ENCODE peak calls at places on chromosomes 7 and 10, in seven cellular contexts. One of them, this sample, is unnamed. For H3K4me1, the result is how much of the 10 kb centered on the place peaks cover.

GRCh38 chr7:15832996-15833395 is 146.5 kb upstream of the MEOX2 start:
- DNase-seq in body of pancreas: no peak
- DNase-seq in gastrocnemius medialis: peak
- DNase-seq in HCT116: no peak
- DNase-seq in IMR-90: no peak
- DNase-seq in A549: no peak
- DNase-seq in suprapubic skin: no peak
- DNase-seq in this sample: peak

GRCh38 chr7:43815373-43815772 is 53.9 kb downstream of the MRPS24 start:
- DNase-seq in gastrocnemius medialis: no peak
- DNase-seq in HCT116: no peak
- DNase-seq in IMR-90: no peak
- DNase-seq in body of pancreas: no peak
- DNase-seq in suprapubic skin: no peak
- DNase-seq in A549: no peak
- DNase-seq in this sample: no peak

GRCh38 chr10:130623680-130624271 is 487.6 kb downstream of the GLRX3 start:
- DNase-seq in gastrocnemius medialis: no peak
- DNase-seq in body of pancreas: no peak
- DNase-seq in IMR-90: no peak
- DNase-seq in HCT116: no peak
- DNase-seq in A549: no peak
- DNase-seq in suprapubic skin: no peak
- DNase-seq in this sample: no peak

GRCh38 chr10:89158446-89158845 is 48.7 kb downstream of the CH25H start:
- DNase-seq in IMR-90: peak
- DNase-seq in A549: no peak
- DNase-seq in HCT116: no peak
- DNase-seq in suprapubic skin: no peak
- DNase-seq in body of pancreas: no peak
- DNase-seq in gastrocnemius medialis: no peak
- DNase-seq in this sample: no peak

GRCh38 chr10:49736564-49737113 is 25.5 kb downstream of the OGDHL start:
- DNase-seq in suprapubic skin: peak
- DNase-seq in HCT116: no peak
- DNase-seq in gastrocnemius medialis: no peak
- DNase-seq in A549: no peak
- DNase-seq in body of pancreas: no peak
- DNase-seq in IMR-90: no peak
- DNase-seq in this sample: no peak

GRCh38 chr7:129835436-129836020 is 117.2 kb downstream of the UBE2H start:
- DNase-seq in gastrocnemius medialis: no peak
- DNase-seq in body of pancreas: no peak
- DNase-seq in suprapubic skin: no peak
- DNase-seq in HCT116: no peak
- DNase-seq in A549: no peak
- DNase-seq in IMR-90: no peak
- DNase-seq in this sample: no peak

GRCh38 chr7:138816650-138817049 is 18.7 kb upstream of the ATP6V0A4 start:
- DNase-seq in A549: no peak
- DNase-seq in gastrocnemius medialis: no peak
- DNase-seq in body of pancreas: no peak
- DNase-seq in suprapubic skin: no peak
- DNase-seq in IMR-90: no peak
- DNase-seq in HCT116: no peak
- DNase-seq in this sample: no peak

GRCh38 chr7:45985902-45986301 is 64.8 kb upstream of the IGFBP3 start:
- DNase-seq in A549: no peak
- DNase-seq in suprapubic skin: peak
- DNase-seq in IMR-90: peak
- DNase-seq in HCT116: no peak
- DNase-seq in gastrocnemius medialis: no peak
- DNase-seq in body of pancreas: no peak
- DNase-seq in this sample: no peak

GRCh38 chr7:75985518-75986146 is 8.8 kb downstream of the TMEM120A start:
- DNase-seq in A549: no peak
- DNase-seq in HCT116: no peak
- DNase-seq in suprapubic skin: no peak
- DNase-seq in body of pancreas: no peak
- DNase-seq in gastrocnemius medialis: peak
- DNase-seq in IMR-90: no peak
- DNase-seq in this sample: peak

GRCh38 chr7:75989084-75989725 is 5.2 kb downstream of the TMEM120A start:
- DNase-seq in gastrocnemius medialis: peak
- DNase-seq in HCT116: no peak
- DNase-seq in IMR-90: no peak
- DNase-seq in A549: no peak
- DNase-seq in body of pancreas: peak
- DNase-seq in suprapubic skin: no peak
- DNase-seq in this sample: peak

GRCh38 chr7:75987805-75988630 is 6.4 kb downstream of the TMEM120A start:
- DNase-seq in IMR-90: no peak
- DNase-seq in body of pancreas: no peak
- DNase-seq in A549: no peak
- DNase-seq in suprapubic skin: no peak
- DNase-seq in HCT116: no peak
- DNase-seq in gastrocnemius medialis: peak
- DNase-seq in this sample: no peak

GRCh38 chr7:75986147-75986781 is 8.1 kb downstream of the TMEM120A start:
- DNase-seq in suprapubic skin: no peak
- DNase-seq in IMR-90: no peak
- DNase-seq in gastrocnemius medialis: peak
- DNase-seq in HCT116: no peak
- DNase-seq in A549: no peak
- DNase-seq in body of pancreas: no peak
- DNase-seq in this sample: peak

DNA sequence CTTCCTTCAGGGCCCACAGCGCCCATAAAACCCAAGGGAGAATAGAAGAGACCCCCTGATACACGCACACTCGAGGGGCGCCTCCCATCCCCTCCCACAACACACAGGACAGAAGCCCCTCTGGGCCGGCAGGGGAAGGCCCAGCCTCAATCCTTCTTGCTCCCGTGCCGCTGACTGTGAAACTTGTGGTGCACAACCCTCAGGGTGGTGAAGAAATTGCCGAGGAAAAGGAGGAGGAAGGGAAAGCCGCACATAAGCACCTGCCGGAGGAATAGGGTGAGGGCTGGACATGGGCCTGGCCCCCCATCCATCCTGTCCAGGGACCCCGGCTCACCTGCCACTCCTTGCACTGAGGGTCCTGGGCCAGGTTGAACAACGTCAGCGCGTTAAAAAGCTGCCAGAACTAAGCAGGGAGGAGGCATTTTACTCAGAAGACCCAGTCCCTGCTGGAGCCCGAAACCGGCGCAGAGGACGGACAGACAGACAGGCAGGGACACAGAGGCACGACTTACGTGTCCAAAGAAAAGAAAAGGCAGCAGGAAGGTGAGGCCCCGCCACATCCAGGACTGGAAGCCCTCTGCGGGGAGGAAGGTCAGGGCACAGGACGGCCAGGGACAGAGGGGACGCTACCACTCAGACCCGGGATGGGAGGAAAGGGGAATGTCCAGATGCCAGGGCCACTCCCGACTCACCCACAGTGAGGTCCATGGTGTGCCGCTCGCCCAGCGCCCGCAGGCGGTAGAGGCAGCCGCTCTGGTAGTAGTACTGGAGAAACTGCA is 7.2 kb downstream of the TMEM120A start:
- DNase-seq in HCT116: no peak
- DNase-seq in IMR-90: no peak
- DNase-seq in A549: no peak
- DNase-seq in suprapubic skin: no peak
- DNase-seq in body of pancreas: no peak
- DNase-seq in gastrocnemius medialis: peak
- DNase-seq in this sample: peak
- TF ChIP-seq POLR2A in HCT116: no peak
- TF ChIP-seq POLR2A in IMR-90: no peak
- TF ChIP-seq POLR2A in A549: no peak
- TF ChIP-seq POLR2A in suprapubic skin: no peak
- TF ChIP-seq POLR2A in body of pancreas: no peak
- TF ChIP-seq POLR2A in gastrocnemius medialis: no peak
- TF ChIP-seq POLR2A in this sample: no peak

DNA sequence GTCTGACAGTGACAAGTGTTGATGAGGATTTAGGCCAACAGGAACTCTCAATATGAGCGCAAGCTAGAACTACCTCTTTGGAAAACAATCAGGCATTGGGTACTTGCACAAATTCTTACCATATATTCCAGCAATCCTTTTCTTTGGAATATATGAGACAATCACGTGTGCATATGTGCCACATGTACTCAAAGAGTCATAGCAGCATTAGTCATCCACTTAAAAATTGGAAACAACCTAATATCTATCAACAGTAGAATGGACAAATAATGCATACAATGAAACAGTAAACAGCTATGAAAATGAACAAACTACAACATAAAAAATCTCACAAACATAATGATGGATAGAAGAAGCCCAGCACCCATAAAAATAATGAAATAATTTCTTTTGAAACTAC is 179.7 kb downstream of the GLI3 start:
- DNase-seq in A549: no peak
- DNase-seq in HCT116: no peak
- DNase-seq in body of pancreas: no peak
- DNase-seq in suprapubic skin: no peak
- DNase-seq in IMR-90: no peak
- DNase-seq in gastrocnemius medialis: no peak
- DNase-seq in this sample: no peak
- H3K4me1 ChIP-seq in A549: under half
- H3K4me1 ChIP-seq in HCT116: under half
- H3K4me1 ChIP-seq in body of pancreas: under half
- H3K4me1 ChIP-seq in suprapubic skin: under half
- H3K4me1 ChIP-seq in IMR-90: under half
- H3K4me1 ChIP-seq in gastrocnemius medialis: under half
- H3K4me1 ChIP-seq in this sample: under half

GRCh38 chr10:5970066-5970465 is 7.3 kb downstream of the IL15RA start:
- DNase-seq in IMR-90: no peak
- DNase-seq in A549: no peak
- DNase-seq in body of pancreas: no peak
- DNase-seq in HCT116: no peak
- DNase-seq in suprapubic skin: no peak
- DNase-seq in gastrocnemius medialis: no peak
- DNase-seq in this sample: no peak

GRCh38 chr10:5971886-5972285 is 5.5 kb downstream of the IL15RA start:
- DNase-seq in A549: no peak
- DNase-seq in HCT116: no peak
- DNase-seq in IMR-90: no peak
- DNase-seq in suprapubic skin: no peak
- DNase-seq in gastrocnemius medialis: peak
- DNase-seq in body of pancreas: no peak
- DNase-seq in this sample: no peak

GRCh38 chr10:5970527-5970926 is 6.8 kb downstream of the IL15RA start:
- DNase-seq in suprapubic skin: peak
- DNase-seq in gastrocnemius medialis: no peak
- DNase-seq in HCT116: no peak
- DNase-seq in IMR-90: no peak
- DNase-seq in body of pancreas: no peak
- DNase-seq in A549: no peak
- DNase-seq in this sample: no peak

GRCh38 chr10:5973069-5973468 is 4.3 kb downstream of the IL15RA start:
- DNase-seq in body of pancreas: no peak
- DNase-seq in suprapubic skin: no peak
- DNase-seq in gastrocnemius medialis: no peak
- DNase-seq in A549: no peak
- DNase-seq in HCT116: no peak
- DNase-seq in IMR-90: no peak
- DNase-seq in this sample: no peak

GRCh38 chr10:5971315-5971832 is 6.0 kb downstream of the IL15RA start:
- DNase-seq in IMR-90: no peak
- DNase-seq in A549: no peak
- DNase-seq in suprapubic skin: no peak
- DNase-seq in gastrocnemius medialis: peak
- DNase-seq in HCT116: no peak
- DNase-seq in body of pancreas: peak
- DNase-seq in this sample: no peak
- TF ChIP-seq POLR2A in IMR-90: no peak
- TF ChIP-seq POLR2A in A549: no peak
- TF ChIP-seq POLR2A in suprapubic skin: no peak
- TF ChIP-seq POLR2A in gastrocnemius medialis: no peak
- TF ChIP-seq POLR2A in HCT116: no peak
- TF ChIP-seq POLR2A in body of pancreas: no peak
- TF ChIP-seq POLR2A in this sample: no peak

DNA sequence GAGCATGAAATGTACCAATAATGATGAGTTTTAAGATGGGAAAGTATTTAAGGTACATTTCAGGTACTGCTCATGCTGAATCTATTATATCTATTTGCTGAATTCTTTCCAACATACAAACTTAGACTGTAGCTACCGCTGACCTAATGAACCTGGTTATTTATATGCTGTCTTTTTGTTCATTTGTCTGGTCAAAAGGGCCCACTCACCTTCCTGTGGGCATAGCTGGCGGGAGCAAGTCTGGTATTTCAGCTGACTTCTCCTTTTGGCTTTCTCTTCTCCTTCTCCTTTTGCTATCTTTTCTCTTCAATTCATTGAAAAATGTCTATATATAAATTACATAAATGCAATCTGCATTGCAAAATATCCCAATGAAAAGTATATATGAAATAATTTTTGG is 9.5 kb downstream of the PLXDC2 start:
- DNase-seq in A549: no peak
- DNase-seq in suprapubic skin: no peak
- DNase-seq in HCT116: no peak
- DNase-seq in gastrocnemius medialis: no peak
- DNase-seq in body of pancreas: no peak
- DNase-seq in IMR-90: no peak
- DNase-seq in this sample: no peak
- H3K4me1 ChIP-seq in A549: under half
- H3K4me1 ChIP-seq in suprapubic skin: half or more
- H3K4me1 ChIP-seq in HCT116: under half
- H3K4me1 ChIP-seq in gastrocnemius medialis: under half
- H3K4me1 ChIP-seq in body of pancreas: under half
- H3K4me1 ChIP-seq in IMR-90: under half
- H3K4me1 ChIP-seq in this sample: under half

GRCh38 chr7:22885824-22886255 is 63.2 kb upstream of the TOMM7 start:
- DNase-seq in HCT116: no peak
- DNase-seq in IMR-90: peak
- DNase-seq in gastrocnemius medialis: no peak
- DNase-seq in body of pancreas: no peak
- DNase-seq in A549: no peak
- DNase-seq in suprapubic skin: no peak
- DNase-seq in this sample: no peak
- TF ChIP-seq POLR2A in HCT116: no peak
- TF ChIP-seq POLR2A in IMR-90: no peak
- TF ChIP-seq POLR2A in gastrocnemius medialis: no peak
- TF ChIP-seq POLR2A in body of pancreas: no peak
- TF ChIP-seq POLR2A in A549: no peak
- TF ChIP-seq POLR2A in suprapubic skin: no peak
- TF ChIP-seq POLR2A in this sample: no peak

This sample was measured in ovary.